ENCODE peak calls at places on chromosomes 4 and X, in five cellular contexts. P, C, Z, L and G are unnamed samples.

GRCh38 chrX:22395372-22395771 is 122.7 kb downstream of the CBLL2 start:
- DNase-seq in P (no peak), C (no peak), Z (peak; percentile 56), L (no peak), G (no peak)

GRCh38 chr4:41260315-41260714 is 3.6 kb downstream of the UCHL1 start:
- DNase-seq in P (no peak), C (no peak), Z (no peak), L (no peak), G (no peak)

GRCh38 chrX:75968293-75968692 is 183.2 kb upstream of the MAGEE2 start:
- DNase-seq in P (no peak), C (peak; percentile 66), Z (no peak), L (peak; percentile 45), G (no peak)

GRCh38 chrX:133415276-133416105 is at the start of gene GPC4:
- DNase-seq in P (peak; percentile 22), C (peak; percentile 79), Z (peak; percentile 67), L (peak; percentile 78), G (peak; percentile 51)

GRCh38 chr4:75708218-75708691 is 16.1 kb upstream of the USO1 start:
- DNase-seq in P (no peak), C (peak; percentile 50), Z (no peak), L (no peak), G (no peak)

GRCh38 chr4:98838977-98839618 is 89.8 kb downstream of the EIF4E start:
- DNase-seq in P (no peak), C (no peak), Z (peak; percentile 30), L (no peak), G (no peak)

GRCh38 chr4:1614854-1615595 is 69.1 kb downstream of the FAM53A start:
- DNase-seq in P (no peak), C (no peak), Z (no peak), L (no peak), G (no peak)

GRCh38 chr4:89746377-89746776 is 90.6 kb downstream of the SNCA start:
- DNase-seq in P (no peak), C (no peak), Z (no peak), L (no peak), G (no peak)

GRCh38 chr4:179817317-179817716 is 2375.1 kb upstream of the AGA start:
- DNase-seq in P (no peak), C (no peak), Z (no peak), L (no peak), G (no peak)

GRCh38 chrX:51496501-51497291 is at the start of gene NUDT11:
- DNase-seq in P (peak; percentile 30), C (peak; percentile 73), Z (peak; percentile 79), L (peak; percentile 77), G (peak; percentile 65)

GRCh38 chr4:102883278-102883677 is 14.5 kb downstream of the CISD2 start:
- DNase-seq in P (no peak), C (no peak), Z (no peak), L (no peak), G (no peak)
- H2BK12ac ChIP-seq in P (no peak overlapping the region), C (no peak overlapping the region), Z (no peak overlapping the region), L (no peak overlapping the region), G (no peak overlapping the region)

GRCh38 chr4:155319506-155319905 is 57.3 kb downstream of the MAP9 start:
- DNase-seq in P (peak; percentile 29), C (no peak), Z (no peak), L (no peak), G (no peak)
- H3K4ac ChIP-seq in P (no peak overlapping the region), C (no peak overlapping the region), Z (no peak overlapping the region), L (no peak overlapping the region), G (no peak overlapping the region)

DNA sequence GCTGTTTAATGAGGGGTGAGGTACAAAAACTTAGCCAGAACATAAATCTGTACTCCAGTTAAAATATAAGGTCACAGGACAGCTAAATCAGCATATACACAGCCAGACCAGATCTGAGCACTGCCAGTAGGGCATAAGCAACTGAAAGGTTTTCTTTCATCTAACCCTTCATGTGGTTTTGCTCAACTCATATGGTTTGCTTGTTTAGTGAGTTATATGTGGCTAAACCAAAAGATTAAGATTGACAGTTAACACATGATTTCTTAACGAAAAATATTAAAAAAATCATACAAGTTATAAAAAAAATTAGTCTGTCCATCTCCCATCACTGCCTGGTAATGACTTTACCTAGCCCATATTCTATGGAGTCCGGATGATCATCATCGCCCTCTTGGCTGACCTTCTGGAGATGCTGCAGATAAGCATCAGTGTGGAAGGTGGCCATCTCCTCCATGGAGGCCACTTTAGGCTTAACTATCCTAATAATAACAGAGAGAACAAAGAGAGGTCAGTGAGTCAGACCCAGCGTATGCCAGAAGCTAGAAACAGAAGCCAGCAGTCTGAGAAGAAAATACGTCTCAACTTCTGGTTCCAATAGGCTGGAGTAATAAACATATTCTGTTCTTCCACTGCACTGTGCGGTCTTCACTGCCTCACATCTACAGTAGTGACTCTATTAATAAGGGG is 4.1 kb downstream of the HDAC8 start:
- DNase-seq in P (no peak), C (no peak), Z (no peak), L (no peak), G (no peak)
- H2BK12ac ChIP-seq in P (no peak overlapping the region), C (no peak overlapping the region), Z (no peak overlapping the region), L (no peak overlapping the region), G (no peak overlapping the region)

GRCh38 chrX:65589304-65589703 is 54.7 kb upstream of the LAS1L start:
- DNase-seq in P (no peak), C (no peak), Z (no peak), L (no peak), G (no peak)
- H3K4ac ChIP-seq in P (no peak overlapping the region), C (no peak overlapping the region), Z (no peak overlapping the region), L (no peak overlapping the region), G (no peak overlapping the region)

DNA sequence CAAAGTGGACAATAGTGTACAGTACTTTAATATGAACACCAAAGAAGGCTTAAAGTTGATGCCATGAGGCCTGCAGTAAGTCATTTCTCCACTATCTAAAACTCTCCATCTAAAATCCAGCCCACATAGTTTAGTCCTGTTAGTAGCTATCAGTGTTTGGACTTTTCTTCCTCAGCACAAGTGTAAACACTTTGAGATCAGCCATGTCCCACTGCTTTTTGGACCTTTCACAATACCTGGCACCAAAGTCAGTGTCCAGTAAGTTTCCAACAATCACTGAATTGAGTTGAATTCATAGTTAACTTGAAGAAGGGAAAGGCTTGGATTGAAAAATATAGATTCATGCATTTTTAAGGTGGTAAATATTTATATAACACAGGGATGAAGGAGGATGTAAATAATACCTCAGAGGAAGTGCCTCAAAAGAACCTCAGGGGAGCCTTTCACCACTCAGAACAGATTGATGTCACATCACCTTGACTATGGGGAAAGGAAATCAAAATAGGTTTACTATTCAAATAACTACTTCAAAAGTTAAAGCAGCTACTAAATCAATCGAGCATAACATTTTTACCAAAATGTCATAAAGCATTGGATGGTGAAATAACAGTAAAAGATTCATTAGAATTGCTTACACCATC is 76.7 kb downstream of the FTHL17 start:
- DNase-seq in P (no peak), C (no peak), Z (no peak), L (no peak), G (no peak)
- H2BK12ac ChIP-seq in P (no peak overlapping the region), C (no peak overlapping the region), Z (no peak overlapping the region), L (no peak overlapping the region), G (no peak overlapping the region)

GRCh38 chr4:3614731-3614980 is 82.4 kb upstream of the LRPAP1 start:
- DNase-seq in P (no peak), C (no peak), Z (no peak), L (no peak), G (no peak)

GRCh38 chr4:3612934-3613333 is 80.7 kb upstream of the LRPAP1 start:
- DNase-seq in P (no peak), C (no peak), Z (no peak), L (no peak), G (no peak)

GRCh38 chr4:3613980-3614730 is 81.9 kb upstream of the LRPAP1 start:
- DNase-seq in P (no peak), C (no peak), Z (no peak), L (no peak), G (no peak)

GRCh38 chr4:3612275-3612674 is 80.1 kb upstream of the LRPAP1 start:
- DNase-seq in P (no peak), C (no peak), Z (no peak), L (no peak), G (no peak)

GRCh38 chr4:3611778-3612177 is 79.6 kb upstream of the LRPAP1 start:
- DNase-seq in P (no peak), C (no peak), Z (no peak), L (no peak), G (no peak)
- H3K4ac ChIP-seq in P (no peak overlapping the region), C (no peak overlapping the region), Z (no peak overlapping the region), L (no peak overlapping the region), G (no peak overlapping the region)

DNA sequence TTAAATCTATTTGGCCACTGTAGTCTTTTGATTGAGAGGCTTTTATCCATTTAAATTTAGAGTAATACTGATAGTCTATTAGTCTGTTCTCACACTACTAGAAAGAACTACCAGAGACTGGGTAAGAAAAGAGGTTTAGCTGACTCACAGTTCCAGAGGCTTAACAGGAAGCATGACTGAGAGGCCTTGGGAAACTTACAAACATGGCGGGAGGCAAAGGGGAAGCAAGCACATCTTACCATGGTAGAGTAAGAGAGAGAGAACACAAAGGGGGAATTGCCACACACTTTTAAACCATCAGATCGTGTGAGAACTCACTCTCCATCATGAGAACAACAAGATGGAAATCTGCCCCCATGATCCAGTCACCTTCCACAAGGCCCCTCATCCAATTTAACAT is 410.9 kb downstream of the PDGFC start:
- DNase-seq in P (no peak), C (no peak), Z (peak; percentile 26), L (no peak), G (no peak)
- H2BK12ac ChIP-seq in P (no peak overlapping the region), C (no peak overlapping the region), Z (no peak overlapping the region), L (no peak overlapping the region), G (no peak overlapping the region)

GRCh38 chr4:69054578-69055200 is 41.6 kb upstream of the UGT2B7 start:
- DNase-seq in P (no peak), C (no peak), Z (peak; percentile 88), L (no peak), G (no peak)
- H3K4ac ChIP-seq in P (no peak overlapping the region), C (no peak overlapping the region), Z (no peak overlapping the region), L (no peak overlapping the region), G (no peak overlapping the region)